ENCODE peak calls at places on chromosomes 12 and 14, in four cellular contexts. S is tibial nerve, K is ovary, U is endothelial cell of umbilical vein. H is an unnamed sample.

GRCh38 chr14:94795372-94795771 is 25.5 kb upstream of the GSC start:
- DNase-seq in U (no peak), S (no peak), K (no peak), H (no peak)

GRCh38 chr12:122048156-122048555 is 26.5 kb downstream of the BCL7A start:
- DNase-seq in S (no peak), U (no peak), K (no peak), H (no peak)

GRCh38 chr12:11593013-11593412 is 56.5 kb upstream of the ETV6 start:
- DNase-seq in S (no peak), U (no peak), K (no peak), H (no peak)

GRCh38 chr12:112419269-112420133 is 754 bp downstream of the PTPN11 start:
- DNase-seq in U (peak), S (peak), K (peak), H (peak)

GRCh38 chr12:94643585-94643984 is 6.8 kb downstream of the TMCC3 start:
- DNase-seq in S (no peak), U (no peak), K (no peak), H (no peak)

GRCh38 chr12:112716099-112717093 is 75.2 kb upstream of the RPH3A start:
- DNase-seq in U (peak), K (no peak), S (no peak), H (no peak)

GRCh38 chr12:1811281-1811947 is 9.0 kb upstream of the LRTM2 start:
- DNase-seq in S (no peak), U (peak), K (no peak), H (no peak)

GRCh38 chr14:101177301-101178055 is 274.0 kb upstream of the RTL1 start:
- DNase-seq in K (peak), U (no peak), S (no peak), H (no peak)

GRCh38 chr14:64522591-64523355 is 17.8 kb upstream of the HSPA2 start:
- DNase-seq in U (no peak), S (no peak), K (no peak), H (no peak)

GRCh38 chr12:71958056-71958455 is 19.4 kb downstream of the TPH2 start:
- DNase-seq in U (no peak), K (no peak), S (no peak), H (no peak)

GRCh38 chr14:94346841-94347240 is 23.7 kb upstream of the SERPINA6 start:
- DNase-seq in K (no peak), U (no peak), S (no peak), H (no peak)

GRCh38 chr12:100187857-100188519 is 12.6 kb upstream of the ACTR6 start:
- DNase-seq in S (no peak), K (no peak), U (no peak), H (no peak)

GRCh38 chr12:5665615-5666014 is 233.7 kb downstream of the NTF3 start:
- DNase-seq in K (no peak), S (no peak), U (no peak), H (no peak)

GRCh38 chr14:28609228-28609828 is 157.3 kb upstream of the FOXG1 start:
- DNase-seq in S (peak), K (no peak), U (peak), H (peak)

GRCh38 chr14:93784878-93785277 is 3.4 kb downstream of the PRIMA1 start:
- DNase-seq in K (no peak), U (no peak), S (no peak), H (no peak)

GRCh38 chr12:92295523-92295922 is 149.9 kb upstream of the BTG1 start:
- DNase-seq in S (no peak), U (no peak), K (no peak), H (no peak)

GRCh38 chr14:76753799-76754198 is 7.5 kb upstream of the VASH1 start:
- DNase-seq in K (no peak), S (no peak), U (no peak), H (no peak)

GRCh38 chr14:36513451-36514277 is 6.4 kb downstream of the NKX2-1 start:
- DNase-seq in K (no peak), S (no peak), U (no peak), H (no peak)

GRCh38 chr12:6285063-6285477 is 25.4 kb upstream of the PLEKHG6 start:
- DNase-seq in U (peak), S (peak), K (peak), H (peak)

GRCh38 chr12:6083606-6084005 is 40.9 kb downstream of the VWF start:
- DNase-seq in S (no peak), K (no peak), U (no peak), H (no peak)

GRCh38 chr12:11907625-11908024 is 163.1 kb upstream of the BCL2L14 start:
- DNase-seq in K (no peak), S (no peak), U (no peak), H (no peak)

GRCh38 chr12:116880817-116881324 is 370 bp downstream of the HRK start:
- DNase-seq in S (no peak), U (peak), K (no peak), H (peak)

GRCh38 chr12:43115441-43116160 is 436.4 kb downstream of the ADAMTS20 start:
- DNase-seq in K (no peak), S (no peak), U (no peak), H (no peak)

GRCh38 chr12:11922361-11922760 is 148.4 kb upstream of the BCL2L14 start:
- DNase-seq in U (no peak), S (no peak), K (no peak), H (no peak)

GRCh38 chr12:50988051-50988450 is 35.7 kb downstream of the HIGD1C start:
- DNase-seq in U (no peak), K (no peak), S (no peak), H (no peak)

GRCh38 chr12:67459578-67459977 is 189.0 kb upstream of the DYRK2 start:
- DNase-seq in K (no peak), S (no peak), U (no peak), H (no peak)

GRCh38 chr12:25785164-25785563 is 173.3 kb upstream of the RASSF8 start:
- DNase-seq in U (peak), S (no peak), K (no peak), H (no peak)

GRCh38 chr14:65808390-65808789 is 395.9 kb downstream of the FUT8 start:
- DNase-seq in U (no peak), S (no peak), K (no peak), H (no peak)

GRCh38 chr12:130617219-130617618 is 98.9 kb downstream of the RIMBP2 start:
- DNase-seq in S (no peak), K (no peak), U (no peak), H (no peak)

GRCh38 chr12:107372229-107372658 is 278.9 kb upstream of the CRY1 start:
- DNase-seq in K (no peak), U (no peak), S (peak), H (no peak)

GRCh38 chr12:49131051-49131972 is at the start of gene TUBA1B:
- DNase-seq in U (peak), S (peak), K (peak), H (peak)

GRCh38 chr12:28489256-28489655 is 299.0 kb downstream of the CCDC91 start:
- DNase-seq in S (no peak), U (no peak), K (no peak), H (no peak)

DNA sequence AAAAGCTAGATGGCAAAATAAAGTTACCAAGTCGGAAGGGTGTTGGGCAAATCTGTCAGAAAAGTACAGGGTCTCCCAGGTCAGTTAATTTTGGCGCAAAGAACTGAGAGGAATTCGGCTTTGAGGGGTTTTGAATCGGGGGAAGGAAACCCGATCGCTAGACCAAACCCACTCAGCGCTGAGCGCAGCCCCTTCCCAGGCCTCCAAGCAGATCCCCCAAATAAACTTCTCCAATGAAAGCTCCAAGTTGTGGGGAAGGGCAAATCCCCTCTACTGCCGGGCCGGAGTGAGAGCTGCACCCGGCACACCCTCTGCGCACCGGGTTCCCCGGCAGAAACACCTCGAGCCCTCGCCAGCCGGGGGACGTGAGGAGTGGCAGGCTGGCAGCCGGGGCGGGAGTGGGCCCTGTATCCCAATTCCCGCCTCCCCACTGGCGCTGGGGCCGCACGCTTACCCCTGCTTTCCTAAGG is 443 bp downstream of the E2F7 start:
- DNase-seq in U (no peak), S (no peak), K (no peak), H (no peak)
- H3K27ac ChIP-seq in U (peak), S (peak), K (no peak), H (no peak)

DNA sequence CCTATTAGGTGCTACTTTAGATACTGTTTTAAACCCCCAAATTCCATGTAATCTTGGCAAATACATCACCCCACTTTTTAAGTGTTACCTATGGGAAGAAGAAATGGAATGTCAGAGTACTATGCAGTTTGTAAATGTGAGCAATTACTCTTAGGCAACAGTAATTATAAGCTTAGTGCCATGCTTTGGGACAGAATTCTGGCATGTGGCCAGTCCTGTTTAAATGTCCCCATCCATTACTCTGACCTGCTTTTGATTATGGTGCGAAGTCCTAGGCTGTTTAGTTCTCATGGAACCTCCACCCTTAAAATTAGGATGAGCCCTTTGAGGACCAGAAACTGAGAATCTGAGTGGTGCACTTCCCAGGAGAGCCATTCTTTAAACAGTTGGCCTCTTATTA is 321.4 kb upstream of the RGS6 start:
- DNase-seq in K (no peak), S (no peak), U (no peak), H (no peak)
- H3K27ac ChIP-seq in K (no peak), S (no peak), U (no peak), H (no peak)

DNA sequence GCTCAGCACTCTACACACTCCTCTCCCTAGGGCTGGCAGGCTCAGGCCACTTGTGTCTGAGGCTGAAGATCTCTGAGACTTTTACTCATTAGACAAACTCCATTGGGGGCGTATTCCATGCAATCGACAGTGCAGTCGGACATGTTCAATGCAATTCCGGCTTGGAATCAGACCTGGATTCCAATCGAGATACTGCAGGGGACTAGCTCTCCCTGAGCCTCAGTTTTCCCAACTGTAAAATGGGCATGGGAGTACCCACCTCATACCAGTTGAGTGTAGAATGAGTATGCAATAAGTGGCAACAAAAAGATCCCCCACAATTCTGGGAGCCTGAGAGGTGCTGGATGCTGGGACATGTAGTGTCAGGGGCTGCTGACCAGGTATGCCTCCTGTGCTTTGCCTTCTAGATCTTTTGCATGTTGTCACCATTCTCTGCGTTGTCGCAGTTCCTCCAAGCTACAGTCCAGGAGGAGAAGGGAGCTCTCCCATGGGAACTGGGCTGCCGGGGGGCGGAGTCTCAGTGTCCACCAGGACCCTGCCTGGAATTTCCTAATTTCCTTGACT is 8.3 kb downstream of the TTC6 start:
- DNase-seq in K (no peak), S (no peak), U (no peak), H (no peak)
- H3K27ac ChIP-seq in K (no peak), S (no peak), U (no peak), H (no peak)

GRCh38 chr12:124389537-124390441 is 94.9 kb downstream of the RFLNA start:
- DNase-seq in U (no peak), K (no peak), S (no peak), H (no peak)
- H3K27ac ChIP-seq in U (peak), K (peak), S (peak), H (peak)

DNA sequence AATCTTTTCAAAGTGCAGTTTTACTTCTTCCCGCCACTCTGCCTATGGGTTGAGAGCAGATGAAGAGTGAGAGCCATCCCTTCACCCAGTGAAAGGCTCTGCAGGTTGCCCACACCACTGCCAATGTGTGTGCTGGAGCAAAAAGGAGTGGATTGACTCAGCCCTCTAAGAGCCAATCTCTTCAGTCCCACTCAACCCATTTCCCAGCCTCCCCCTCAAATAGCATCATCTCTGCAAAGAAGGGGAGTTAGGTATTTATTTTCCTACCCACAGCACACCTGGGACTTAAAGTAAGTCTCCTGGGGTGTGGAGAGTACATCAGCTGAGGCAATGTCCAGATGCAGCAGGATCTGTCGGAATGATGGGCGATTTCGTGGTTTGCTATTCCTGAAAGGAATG is 15.3 kb downstream of the MAP3K12 start:
- DNase-seq in K (no peak), S (no peak), U (no peak), H (no peak)
- H3K27ac ChIP-seq in K (no peak), S (no peak), U (no peak), H (no peak)

GRCh38 chr12:110005319-110005973 is 6.2 kb downstream of the ANKRD13A start:
- DNase-seq in K (no peak), S (no peak), U (no peak), H (no peak)
- H3K27ac ChIP-seq in K (no peak), S (no peak), U (no peak), H (no peak)

GRCh38 chr12:123962530-123962929 is 10.1 kb downstream of the CCDC92 start:
- DNase-seq in K (no peak), S (no peak), U (no peak), H (no peak)
- H3K27ac ChIP-seq in K (no peak), S (no peak), U (no peak), H (no peak)

GRCh38 chr12:123261196-123261595 is 10.5 kb downstream of the CDK2AP1 start:
- DNase-seq in S (no peak), U (no peak), K (no peak), H (no peak)

GRCh38 chr12:123260081-123260480 is 11.6 kb downstream of the CDK2AP1 start:
- DNase-seq in U (no peak), K (no peak), S (no peak), H (no peak)

GRCh38 chr12:123265851-123266678 is 5.6 kb downstream of the CDK2AP1 start:
- DNase-seq in K (no peak), U (no peak), S (no peak), H (no peak)

GRCh38 chr12:123264642-123265041 is 7.0 kb downstream of the CDK2AP1 start:
- DNase-seq in K (no peak), U (no peak), S (no peak), H (no peak)

DNA sequence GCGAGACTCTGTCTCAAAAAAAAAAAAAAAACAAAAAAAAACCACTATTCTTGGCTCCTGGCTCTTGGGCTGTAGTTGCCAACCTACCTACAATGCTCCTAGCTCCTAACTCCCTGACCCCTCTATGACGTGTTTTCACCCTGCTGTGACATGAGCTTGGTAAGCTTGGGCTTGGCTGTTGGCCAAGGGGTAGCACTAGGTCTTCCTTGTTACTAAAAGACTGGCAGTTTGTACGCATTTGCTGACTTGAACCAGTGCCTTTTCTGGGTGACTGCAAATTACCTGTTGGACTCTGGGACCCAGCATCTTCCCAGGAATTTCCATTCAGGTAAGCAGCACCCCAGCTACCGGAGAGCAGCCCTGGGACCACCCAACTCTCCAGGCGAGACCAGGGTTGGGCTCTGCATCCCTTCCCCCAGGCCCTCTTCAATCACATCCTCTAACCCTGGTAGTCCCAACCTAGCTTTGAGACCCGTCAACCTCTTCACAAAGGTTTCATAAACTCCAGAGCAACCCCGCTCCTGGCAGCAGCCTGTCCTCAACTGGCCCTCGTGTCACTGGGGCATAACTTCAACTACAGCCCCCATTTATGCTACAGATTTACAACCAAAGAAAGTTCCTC is 8.3 kb downstream of the CDK2AP1 start:
- DNase-seq in S (no peak), K (no peak), U (no peak), H (no peak)
- H3K27ac ChIP-seq in S (no peak), K (no peak), U (no peak), H (no peak)